ENCODE peak calls at places on chromosomes 2 and 18, in eight cellular contexts. H is HepG2, D is mammary epithelial cell, U is astrocyte, Q is keratinocyte, K is IMR-90, V is neural progenitor cell, L is PC-3. E is an unnamed sample.

GRCh38 chr2:85647823-85648526 is 20.0 kb downstream of the SFTPB start:
- DNase-seq in H (no peak), D (no peak), U (no peak), Q (no peak), K (no peak), V (no peak), L (no peak), E (no peak)

GRCh38 chr2:85667561-85668008 is 414 bp downstream of the SFTPB start:
- DNase-seq in H (no peak), D (no peak), U (no peak), Q (no peak), K (no peak), V (no peak), L (no peak), E (no peak)

GRCh38 chr2:20577495-20578235 is 73.2 kb downstream of the HS1BP3 start:
- DNase-seq in H (no peak), D (peak; percentile 97), U (peak; percentile 58), Q (peak; percentile 100), K (peak; percentile 85), V (no peak), L (peak; percentile 99), E (no peak)

GRCh38 chr2:191030521-191031154 is 16.7 kb upstream of the STAT1 start:
- DNase-seq in H (peak; percentile 52), D (no peak), U (peak; percentile 28), Q (no peak), K (peak; percentile 49), V (peak; percentile 67), L (peak; percentile 64), E (peak; percentile 54)

GRCh38 chr2:161905389-161906046 is 168.5 kb downstream of the DPP4 start:
- DNase-seq in H (peak; percentile 11), D (peak; percentile 51), U (peak; percentile 65), Q (peak; percentile 15), K (no peak), V (no peak), L (peak; percentile 81), E (no peak)

GRCh38 chr2:234422895-234423505 is 73.9 kb downstream of the ARL4C start:
- DNase-seq in H (no peak), D (no peak), U (no peak), Q (no peak), K (no peak), V (no peak), L (no peak), E (peak; percentile 57)

GRCh38 chr18:32877371-32877770 is 104.5 kb upstream of the KLHL14 start:
- DNase-seq in H (no peak), D (no peak), U (no peak), Q (no peak), K (no peak), V (no peak), L (no peak), E (no peak)

GRCh38 chr18:48295586-48296311 is 113.4 kb downstream of the ZBTB7C start:
- DNase-seq in H (peak; percentile 3), D (no peak), U (no peak), Q (no peak), K (no peak), V (peak; percentile 73), L (no peak), E (no peak)

GRCh38 chr2:58042486-58042970 is 4.1 kb upstream of the VRK2 start:
- DNase-seq in H (peak; percentile 95), D (peak; percentile 86), U (peak; percentile 93), Q (peak; percentile 66), K (peak; percentile 89), V (no peak), L (peak; percentile 97), E (peak; percentile 22)

GRCh38 chr2:222671259-222672067 is at the start of gene MOGAT1:
- DNase-seq in H (peak; percentile 71), D (no peak), U (no peak), Q (no peak), K (no peak), V (peak; percentile 77), L (no peak), E (no peak)

GRCh38 chr2:8935984-8936383 is 67.5 kb downstream of the MBOAT2 start:
- DNase-seq in H (no peak), D (no peak), U (no peak), Q (no peak), K (no peak), V (no peak), L (no peak), E (no peak)

GRCh38 chr2:240223631-240224030 is 83.2 kb upstream of the OTOS start:
- DNase-seq in H (no peak), D (no peak), U (no peak), Q (no peak), K (no peak), V (no peak), L (no peak), E (no peak)

GRCh38 chr2:15170068-15170775 is 390.9 kb downstream of the NBAS start:
- DNase-seq in H (no peak), D (no peak), U (peak; percentile 61), Q (no peak), K (no peak), V (no peak), L (no peak), E (no peak)

GRCh38 chr2:85308951-85309555 is 18.7 kb downstream of the TGOLN2 start:
- DNase-seq in H (peak; percentile 46), D (no peak), U (peak; percentile 56), Q (no peak), K (peak; percentile 67), V (no peak), L (peak; percentile 34), E (no peak)

GRCh38 chr2:15122915-15123314 is 438.2 kb downstream of the NBAS start:
- DNase-seq in H (no peak), D (peak; percentile 26), U (peak; percentile 24), Q (no peak), K (peak; percentile 29), V (no peak), L (no peak), E (no peak)

GRCh38 chr2:232504438-232504837 is 15.8 kb upstream of the PRSS56 start:
- DNase-seq in H (no peak), D (no peak), U (no peak), Q (no peak), K (no peak), V (no peak), L (no peak), E (no peak)

GRCh38 chr2:232502513-232502900 is 14.9 kb upstream of the ECEL1 start:
- DNase-seq in H (no peak), D (no peak), U (no peak), Q (no peak), K (peak; percentile 6), V (no peak), L (no peak), E (no peak)

GRCh38 chr2:232501794-232502499 is 14.3 kb upstream of the ECEL1 start:
- DNase-seq in H (no peak), D (no peak), U (no peak), Q (no peak), K (no peak), V (no peak), L (no peak), E (no peak)

GRCh38 chr2:232503792-232504323 is 16.2 kb upstream of the ECEL1 start:
- DNase-seq in H (no peak), D (no peak), U (no peak), Q (no peak), K (no peak), V (no peak), L (no peak), E (no peak)

DNA sequence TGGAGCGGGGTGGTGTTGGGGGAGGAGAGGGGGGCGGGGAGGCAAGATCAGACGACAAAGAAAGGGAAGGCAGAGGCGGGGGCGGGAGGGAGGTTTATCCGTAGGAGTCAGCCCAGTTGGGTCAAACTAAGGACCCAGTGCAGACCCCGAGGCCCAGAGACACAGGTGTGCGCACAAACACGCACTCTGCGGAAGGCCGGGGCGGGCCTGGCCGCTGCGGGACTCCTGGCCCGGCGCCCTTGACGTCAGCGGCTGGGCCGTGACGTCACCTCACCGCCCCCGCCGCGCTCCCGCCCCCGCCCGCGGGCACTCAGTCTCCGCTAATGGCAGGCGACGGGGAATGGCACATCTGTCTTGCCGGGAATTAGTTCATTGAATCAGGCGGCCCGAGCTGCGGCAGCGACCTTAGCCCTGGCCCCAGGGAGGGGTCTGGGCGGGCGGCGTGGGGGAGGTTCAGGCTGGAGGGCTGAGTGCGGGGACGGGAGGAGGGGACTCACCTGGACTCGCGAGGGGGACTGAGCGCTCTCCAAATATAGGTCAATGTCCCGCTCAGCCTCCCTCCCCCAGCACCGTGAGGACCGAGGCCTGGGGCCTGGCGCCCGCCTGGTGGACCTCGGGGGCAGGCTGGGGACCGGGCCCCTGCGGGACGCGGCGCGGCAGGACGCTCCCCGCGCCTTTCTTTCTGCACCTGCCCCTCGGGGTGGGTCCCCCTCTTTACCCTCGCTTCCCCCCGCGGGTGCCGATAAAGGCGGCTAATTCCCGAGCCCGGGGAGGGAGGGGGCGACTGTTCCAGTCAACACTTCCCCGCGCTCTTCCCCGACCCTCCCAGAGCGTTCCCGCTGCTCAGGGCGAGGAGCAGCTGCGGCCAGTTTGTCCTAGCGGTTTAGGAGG is 15.5 kb upstream of the ECEL1 start:
- DNase-seq in H (no peak), D (peak; percentile 19), U (peak; percentile 22), Q (no peak), K (peak; percentile 45), V (peak; percentile 84), L (no peak), E (no peak)
- H3K4me2 ChIP-seq in H (peak overlapping the region; percentile 72), D (peak overlapping the region; percentile 9), U (peak overlapping the region; percentile 59), Q (no peak overlapping the region), K (peak overlapping the region; percentile 37), V (peak overlapping the region; percentile 87), L (no peak overlapping the region), E (no peak overlapping the region)

DNA sequence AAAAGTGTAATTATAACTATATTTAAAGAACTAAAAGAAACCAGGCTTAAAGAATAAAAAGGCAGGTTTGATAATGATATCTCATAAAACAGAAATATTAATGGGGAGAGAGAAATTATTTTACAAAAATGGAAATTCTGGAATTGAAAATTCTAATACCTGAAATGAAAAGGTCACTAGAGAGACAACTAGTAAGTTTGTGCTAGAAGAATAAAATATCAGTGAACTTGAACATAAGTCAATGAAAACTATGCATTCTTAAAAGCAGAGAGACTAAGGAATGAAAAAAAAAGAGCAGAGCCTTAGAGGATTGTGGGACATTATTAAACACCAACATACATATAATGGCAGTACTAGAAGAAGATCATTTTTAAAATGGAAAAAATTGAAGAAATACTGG is 1475.0 kb upstream of the ZEB2 start:
- DNase-seq in H (no peak), D (no peak), U (no peak), Q (no peak), K (no peak), V (no peak), L (no peak), E (no peak)
- H2AFZ ChIP-seq in H (no peak overlapping the region), D (no peak overlapping the region), U (no peak overlapping the region), Q (no peak overlapping the region), K (no peak overlapping the region), V (no peak overlapping the region), L (no peak overlapping the region), E (no peak overlapping the region)

DNA sequence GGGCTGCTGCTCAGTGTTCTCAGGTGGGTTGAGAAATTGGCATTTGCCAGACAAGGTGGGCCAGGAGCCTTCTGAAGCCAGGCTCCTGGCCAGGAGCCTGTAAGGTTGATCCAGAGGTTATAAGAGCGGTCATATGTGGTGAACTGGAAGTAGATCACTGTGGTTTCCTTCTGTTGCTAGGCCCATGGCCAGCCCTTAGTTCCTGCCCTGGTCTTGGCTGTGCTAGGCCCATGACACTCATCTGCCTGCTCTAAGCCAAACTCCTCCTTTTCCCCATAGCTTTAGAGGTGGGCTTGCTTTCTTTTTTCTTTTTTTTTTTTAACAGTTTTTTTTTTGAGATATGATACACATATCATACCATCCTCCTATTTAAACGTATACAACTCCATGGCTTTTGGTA is 5.0 kb upstream of the MGAT5 start:
- DNase-seq in H (no peak), D (no peak), U (no peak), Q (no peak), K (no peak), V (no peak), L (no peak), E (no peak)
- H3K4me2 ChIP-seq in H (no peak overlapping the region), D (no peak overlapping the region), U (no peak overlapping the region), Q (no peak overlapping the region), K (no peak overlapping the region), V (no peak overlapping the region), L (no peak overlapping the region), E (no peak overlapping the region)

GRCh38 chr2:1741851-1742250 is 2.5 kb downstream of the PXDN start:
- DNase-seq in H (no peak), D (no peak), U (no peak), Q (no peak), K (no peak), V (no peak), L (no peak), E (no peak)
- H2AFZ ChIP-seq in H (no peak overlapping the region), D (no peak overlapping the region), U (no peak overlapping the region), Q (no peak overlapping the region), K (peak overlapping the region; percentile 26), V (no peak overlapping the region), L (no peak overlapping the region), E (no peak overlapping the region)